ENCODE peak calls at places on chromosomes 7 and 10, in eight cellular contexts. D is pancreas, P is gastrocnemius medialis, J is psoas muscle, O is astrocyte of the spinal cord, M is upper lobe of left lung, U is tibial artery, V is dorsolateral prefrontal cortex. A is an unnamed sample.

GRCh38 chr7:57413529-57414398 is 36.2 kb upstream of the ZNF716 start:
- DNase-seq in U (no peak), P (no peak), O (no peak), J (no peak), M (no peak), V (no peak), D (no peak), A (no peak)

GRCh38 chr10:88660593-88660884 is 3.7 kb upstream of the LIPF start:
- DNase-seq in D (no peak), U (no peak), J (no peak), P (no peak), O (no peak), M (no peak), V (no peak), A (no peak)

GRCh38 chr10:50464004-50464409 is 159.7 kb downstream of the SGMS1 start:
- DNase-seq in O (peak), M (no peak), D (peak), P (peak), U (no peak), V (no peak), J (no peak), A (no peak)

GRCh38 chr7:151905766-151906165 is 28.9 kb upstream of the PRKAG2 start:
- DNase-seq in V (no peak), U (no peak), D (no peak), P (no peak), O (no peak), M (no peak), J (no peak), A (no peak)

GRCh38 chr7:134419875-134420274 is 39.0 kb downstream of the AKR1B1 start:
- DNase-seq in D (no peak), O (no peak), U (no peak), M (no peak), J (no peak), V (no peak), P (no peak), A (no peak)

GRCh38 chr10:89215511-89215910 is 8.4 kb upstream of the CH25H start:
- DNase-seq in V (no peak), P (no peak), J (no peak), O (no peak), U (no peak), M (no peak), D (no peak), A (no peak)

GRCh38 chr7:50379082-50379481 is 71.1 kb downstream of the FIGNL1 start:
- DNase-seq in D (no peak), J (no peak), V (no peak), M (no peak), O (no peak), U (no peak), P (no peak), A (no peak)

GRCh38 chr7:44733708-44734481 is 14.8 kb upstream of the ZMIZ2 start:
- DNase-seq in D (no peak), P (no peak), V (no peak), M (no peak), J (no peak), U (no peak), O (peak), A (no peak)

GRCh38 chr7:127189885-127190284 is 62.9 kb downstream of the GRM8 start:
- DNase-seq in J (no peak), V (peak), U (no peak), M (no peak), P (no peak), O (no peak), D (no peak), A (peak)

GRCh38 chr7:153401795-153402720 is 642.5 kb downstream of the ACTR3B start:
- DNase-seq in M (no peak), D (no peak), O (no peak), P (no peak), U (no peak), V (no peak), J (no peak), A (no peak)

GRCh38 chr10:118721005-118721876 is 33.5 kb downstream of the CACUL1 start:
- DNase-seq in U (peak), J (no peak), P (no peak), V (no peak), D (no peak), O (peak), M (no peak), A (peak)

GRCh38 chr10:20714979-20715378 is 182.1 kb downstream of the NEBL start:
- DNase-seq in U (no peak), D (no peak), V (no peak), P (no peak), O (no peak), J (no peak), M (no peak), A (no peak)

GRCh38 chr7:50751136-50751535 is 31.6 kb downstream of the GRB10 start:
- DNase-seq in O (no peak), M (no peak), U (no peak), D (no peak), P (no peak), J (no peak), V (no peak), A (no peak)

GRCh38 chr7:100516135-100516812 is 22.7 kb upstream of the AGFG2 start:
- DNase-seq in O (peak), D (no peak), V (no peak), J (peak), M (peak), P (peak), U (peak), A (no peak)

GRCh38 chr10:8369666-8370065 is 315.2 kb downstream of the GATA3 start:
- DNase-seq in M (no peak), O (peak), J (no peak), V (no peak), D (no peak), P (no peak), U (no peak), A (no peak)

GRCh38 chr10:112813866-112814596 is 136.0 kb upstream of the TCF7L2 start:
- DNase-seq in J (no peak), D (no peak), U (no peak), O (no peak), V (no peak), P (no peak), M (no peak), A (no peak)

DNA sequence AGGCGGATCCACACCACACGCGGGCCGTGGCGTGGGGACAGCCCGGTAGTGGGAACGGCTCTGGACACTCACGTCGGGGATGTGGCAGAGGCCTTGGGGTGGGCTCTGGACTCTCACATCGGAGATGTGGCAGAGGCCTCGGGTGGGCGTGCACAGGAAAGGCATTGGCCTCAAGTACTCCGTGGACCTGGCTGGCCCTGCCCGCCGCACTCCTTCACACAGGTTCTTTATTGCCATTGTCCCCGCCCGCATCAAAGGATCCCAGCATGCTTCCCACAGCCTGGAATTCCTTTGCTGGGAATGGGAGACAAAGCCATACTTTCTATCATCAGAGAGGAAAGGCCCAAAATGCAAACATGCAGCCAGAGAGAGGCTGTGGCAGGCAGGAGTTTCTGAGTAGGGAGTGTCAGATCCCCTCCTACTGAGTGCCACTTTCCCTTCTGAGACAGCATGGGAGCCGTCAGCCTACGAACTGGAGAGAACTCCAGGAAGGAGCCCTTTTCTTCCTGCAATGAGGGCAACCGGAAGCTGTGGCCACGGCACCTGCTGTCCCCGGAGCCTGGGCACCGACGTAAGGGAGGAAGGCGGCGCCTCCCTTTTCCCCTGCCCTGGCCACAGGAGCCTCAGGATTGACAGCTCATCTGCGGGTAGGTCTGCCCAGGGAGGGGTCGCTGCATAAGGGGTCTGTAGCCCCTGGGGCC is 51.5 kb downstream of the RBM17 start:
- DNase-seq in M (peak), J (no peak), U (no peak), P (no peak), D (no peak), O (no peak), V (no peak), A (no peak)
- H3K4me3 ChIP-seq in M (peak), J (peak), U (no peak), P (peak), D (no peak), O (no peak), V (no peak), A (no peak)

GRCh38 chr7:12805957-12806356 is 118.5 kb downstream of the ARL4A start:
- DNase-seq in O (no peak), J (no peak), D (no peak), V (no peak), M (peak), U (no peak), P (no peak), A (no peak)
- TF ChIP-seq CTCF in O (no peak), J (no peak), D (no peak), V (no peak), M (no peak), U (no peak), P (no peak), A (no peak)

DNA sequence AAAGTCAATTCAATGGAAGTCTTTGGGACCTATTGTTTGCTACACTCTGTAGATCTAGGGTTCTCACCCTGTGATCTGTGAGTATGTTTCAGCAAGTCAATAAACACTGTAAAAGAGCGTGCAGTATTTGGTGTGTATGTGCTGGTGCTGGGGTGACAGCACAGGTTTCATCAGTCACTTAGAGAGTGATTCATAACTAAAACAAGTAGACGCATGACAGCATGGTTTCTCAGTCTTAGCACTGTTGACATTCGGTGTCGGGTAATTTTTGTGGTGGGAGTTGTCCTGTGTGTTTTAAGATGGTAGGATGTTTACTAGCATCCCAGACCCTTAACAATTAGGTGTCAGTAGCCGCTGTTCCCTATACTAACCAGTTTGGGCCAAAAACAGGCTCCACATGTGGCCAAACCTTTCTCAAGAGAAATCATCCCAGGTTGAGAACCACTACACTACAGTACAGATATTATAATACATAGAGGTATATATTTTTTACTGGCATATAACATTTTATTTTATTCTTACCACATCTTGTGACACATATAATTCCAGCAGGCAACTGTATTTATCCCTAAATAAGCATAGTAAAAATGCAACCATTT is 411.9 kb downstream of the ARL4A start:
- DNase-seq in J (no peak), O (peak), P (no peak), V (no peak), U (no peak), M (no peak), D (no peak), A (no peak)
- H3K4me3 ChIP-seq in J (no peak), O (no peak), P (no peak), V (no peak), U (no peak), M (no peak), D (no peak), A (no peak)

GRCh38 chr10:29856295-29856694 is 203.1 kb downstream of the JCAD start:
- DNase-seq in J (no peak), V (no peak), P (no peak), D (no peak), O (no peak), M (no peak), U (no peak), A (no peak)
- TF ChIP-seq CTCF in J (no peak), V (no peak), P (no peak), D (no peak), O (no peak), M (no peak), U (no peak), A (no peak)

GRCh38 chr7:68613897-68614296 is 984.4 kb upstream of the AUTS2 start:
- DNase-seq in V (no peak), U (no peak), D (no peak), P (no peak), O (no peak), J (no peak), M (no peak), A (no peak)
- H3K4me3 ChIP-seq in V (no peak), U (no peak), D (no peak), P (no peak), O (no peak), J (no peak), M (no peak), A (no peak)

GRCh38 chr7:138164804-138165203 is 88.5 kb downstream of the AKR1D1 start:
- DNase-seq in J (no peak), P (no peak), O (no peak), D (no peak), U (no peak), V (no peak), M (no peak), A (no peak)
- TF ChIP-seq CTCF in J (no peak), P (no peak), O (no peak), D (no peak), U (no peak), V (no peak), M (no peak), A (no peak)

DNA sequence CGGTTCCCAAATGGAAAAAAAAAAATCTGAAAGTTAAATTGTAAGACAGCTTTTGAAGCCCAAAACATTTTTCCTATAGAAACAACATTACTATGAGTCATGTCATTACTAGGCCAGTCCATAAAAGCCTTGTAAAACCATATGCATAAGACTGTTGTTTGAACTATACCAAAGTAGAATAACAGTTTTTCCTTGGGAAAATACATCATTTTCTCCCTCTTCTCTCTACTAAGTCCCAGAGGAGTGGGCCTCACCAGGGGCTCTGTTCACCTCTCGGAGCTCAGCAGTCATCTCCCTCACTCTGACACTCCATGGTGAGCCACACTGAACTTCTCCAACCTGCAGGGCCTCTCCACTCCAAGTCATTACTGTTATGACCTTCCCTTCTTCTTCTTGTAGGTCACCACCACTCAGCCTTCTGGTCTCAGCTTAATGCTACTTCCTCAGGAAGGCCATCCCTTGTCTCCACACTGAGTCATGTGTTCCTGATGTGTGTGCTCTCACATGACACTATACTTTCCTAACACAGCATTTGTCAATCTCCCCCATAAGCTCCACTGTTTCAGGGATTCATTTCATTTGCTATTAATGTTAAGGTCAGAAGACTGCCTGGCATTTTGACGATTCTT is 32.5 kb downstream of the ZNF438 start:
- DNase-seq in U (peak), D (peak), M (peak), J (peak), O (no peak), V (no peak), P (peak), A (no peak)
- H3K4me3 ChIP-seq in U (peak), D (no peak), M (peak), J (peak), O (no peak), V (no peak), P (peak), A (no peak)